ENCODE peak calls at places on chromosomes 12 and 14, in four cellular contexts. One of them, this sample, is unnamed.
A peak's percentile ranks its signal among the peaks of the same experiment; 100 is the strongest.

GRCh38 chr12:120538281-120539156 is 4.4 kb downstream of the RNF10 start:
- DNase-seq in NCI-H1417 treated with DMSO at 0.1 percent for 48 hours: no peak
- DNase-seq in amniotic stem cell: no peak
- DNase-seq in GM19239: no peak
- DNase-seq in this sample: no peak

GRCh38 chr12:45989277-45989856 is 1.0 kb downstream of the SCAF11 start:
- DNase-seq in NCI-H1417 treated with DMSO at 0.1 percent for 48 hours: peak; percentile 7
- DNase-seq in amniotic stem cell: no peak
- DNase-seq in GM19239: no peak
- DNase-seq in this sample: no peak

GRCh38 chr12:69467400-69467799 is 2.8 kb upstream of the FRS2 start:
- DNase-seq in NCI-H1417 treated with DMSO at 0.1 percent for 48 hours: no peak
- DNase-seq in amniotic stem cell: no peak
- DNase-seq in GM19239: no peak
- DNase-seq in this sample: no peak

GRCh38 chr14:58749066-58749669 is 111.4 kb downstream of the DACT1 start:
- DNase-seq in NCI-H1417 treated with DMSO at 0.1 percent for 48 hours: no peak
- DNase-seq in amniotic stem cell: peak; percentile 26
- DNase-seq in GM19239: peak; percentile 33
- DNase-seq in this sample: peak; percentile 81

GRCh38 chr14:63904724-63905123 is 51.9 kb downstream of the SYNE2 start:
- DNase-seq in NCI-H1417 treated with DMSO at 0.1 percent for 48 hours: no peak
- DNase-seq in amniotic stem cell: no peak
- DNase-seq in GM19239: no peak
- DNase-seq in this sample: no peak

GRCh38 chr12:64730585-64730964 is 28.6 kb downstream of the GNS start:
- DNase-seq in NCI-H1417 treated with DMSO at 0.1 percent for 48 hours: no peak
- DNase-seq in amniotic stem cell: no peak
- DNase-seq in GM19239: no peak
- DNase-seq in this sample: no peak

GRCh38 chr12:71900091-71900490 is 38.6 kb upstream of the TPH2 start:
- DNase-seq in NCI-H1417 treated with DMSO at 0.1 percent for 48 hours: no peak
- DNase-seq in amniotic stem cell: no peak
- DNase-seq in GM19239: no peak
- DNase-seq in this sample: no peak

GRCh38 chr12:119365451-119365850 is 30.9 kb downstream of the CCDC60 start:
- DNase-seq in NCI-H1417 treated with DMSO at 0.1 percent for 48 hours: no peak
- DNase-seq in amniotic stem cell: no peak
- DNase-seq in GM19239: no peak
- DNase-seq in this sample: no peak

GRCh38 chr12:31783996-31784645 is 55.3 kb upstream of the AMN1 start:
- DNase-seq in NCI-H1417 treated with DMSO at 0.1 percent for 48 hours: no peak
- DNase-seq in amniotic stem cell: no peak
- DNase-seq in GM19239: no peak
- DNase-seq in this sample: no peak

GRCh38 chr14:20998139-20998538 is 954 bp upstream of the SLC39A2 start:
- DNase-seq in NCI-H1417 treated with DMSO at 0.1 percent for 48 hours: no peak
- DNase-seq in amniotic stem cell: no peak
- DNase-seq in GM19239: no peak
- DNase-seq in this sample: no peak

GRCh38 chr14:100486025-100486828 is 101.0 kb downstream of the BEGAIN start:
- DNase-seq in NCI-H1417 treated with DMSO at 0.1 percent for 48 hours: peak; percentile 48
- DNase-seq in amniotic stem cell: peak; percentile 69
- DNase-seq in GM19239: peak; percentile 52
- DNase-seq in this sample: peak; percentile 12

GRCh38 chr12:39622306-39622705 is 2.7 kb upstream of the ABCD2 start:
- DNase-seq in NCI-H1417 treated with DMSO at 0.1 percent for 48 hours: no peak
- DNase-seq in amniotic stem cell: no peak
- DNase-seq in GM19239: no peak
- DNase-seq in this sample: no peak

GRCh38 chr14:74977901-74978385 is 22.5 kb upstream of the PGF start:
- DNase-seq in NCI-H1417 treated with DMSO at 0.1 percent for 48 hours: no peak
- DNase-seq in amniotic stem cell: no peak
- DNase-seq in GM19239: no peak
- DNase-seq in this sample: no peak

GRCh38 chr12:48936379-48936979 is 11.2 kb upstream of the FKBP11 start:
- DNase-seq in NCI-H1417 treated with DMSO at 0.1 percent for 48 hours: no peak
- DNase-seq in amniotic stem cell: peak; percentile 26
- DNase-seq in GM19239: peak; percentile 74
- DNase-seq in this sample: no peak

GRCh38 chr12:127113945-127114344 is 1153.0 kb upstream of the TMEM132C start:
- DNase-seq in NCI-H1417 treated with DMSO at 0.1 percent for 48 hours: no peak
- DNase-seq in amniotic stem cell: no peak
- DNase-seq in GM19239: no peak
- DNase-seq in this sample: no peak

GRCh38 chr14:99192823-99193222 is 79.2 kb downstream of the BCL11B start:
- DNase-seq in NCI-H1417 treated with DMSO at 0.1 percent for 48 hours: no peak
- DNase-seq in amniotic stem cell: no peak
- DNase-seq in GM19239: no peak
- DNase-seq in this sample: no peak

GRCh38 chr12:45994736-45995135 is 4.4 kb upstream of the SCAF11 start:
- DNase-seq in NCI-H1417 treated with DMSO at 0.1 percent for 48 hours: no peak
- DNase-seq in amniotic stem cell: no peak
- DNase-seq in GM19239: no peak
- DNase-seq in this sample: no peak

GRCh38 chr14:49584058-49584457 is 2.1 kb downstream of the RPS29 start:
- DNase-seq in NCI-H1417 treated with DMSO at 0.1 percent for 48 hours: no peak
- DNase-seq in amniotic stem cell: no peak
- DNase-seq in GM19239: no peak
- DNase-seq in this sample: no peak

GRCh38 chr12:59980491-59980890 is 384.7 kb downstream of the SLC16A7 start:
- DNase-seq in NCI-H1417 treated with DMSO at 0.1 percent for 48 hours: no peak
- DNase-seq in amniotic stem cell: no peak
- DNase-seq in GM19239: no peak
- DNase-seq in this sample: no peak

GRCh38 chr14:98370352-98370751 is 901.6 kb downstream of the BCL11B start:
- DNase-seq in NCI-H1417 treated with DMSO at 0.1 percent for 48 hours: no peak
- DNase-seq in amniotic stem cell: no peak
- DNase-seq in GM19239: no peak
- DNase-seq in this sample: no peak

GRCh38 chr12:41032386-41032785 is 155.7 kb upstream of the PDZRN4 start:
- DNase-seq in NCI-H1417 treated with DMSO at 0.1 percent for 48 hours: no peak
- DNase-seq in amniotic stem cell: no peak
- DNase-seq in GM19239: no peak
- DNase-seq in this sample: no peak

GRCh38 chr12:103626498-103626897 is 39.4 kb downstream of the STAB2 start:
- DNase-seq in NCI-H1417 treated with DMSO at 0.1 percent for 48 hours: peak; percentile 2
- DNase-seq in amniotic stem cell: no peak
- DNase-seq in GM19239: no peak
- DNase-seq in this sample: peak; percentile 4

GRCh38 chr12:50786498-50787231 is 22.8 kb downstream of the ATF1 start:
- DNase-seq in NCI-H1417 treated with DMSO at 0.1 percent for 48 hours: no peak
- DNase-seq in amniotic stem cell: peak; percentile 68
- DNase-seq in GM19239: no peak
- DNase-seq in this sample: peak; percentile 73